ENCODE peak calls at places on chromosomes 2 and 18, in ten cellular contexts. A is KG1; O is sigmoid colon; T is effector memory CD8-positive, alpha-beta T cell; H is activated CD8-positive, alpha-beta memory T cell treated with anti-CD3 and anti-CD28 coated beads for 4 hours; F is activated T-helper 1 cell treated with Interleukin-2 at 50 U/mL for 16 hours; Y is H54; Q is neural progenitor cell; G is EH; C is NCI-H2081 treated with DMSO at 0.1 percent for 48 hours. B is an unnamed sample.

GRCh38 chr18:68426731-68427315 is 288.1 kb downstream of the TMX3 start:
- DNase-seq in F (no peak), G (no peak), T (no peak), H (no peak), O (no peak), Q (no peak), C (no peak), A (no peak), Y (no peak), B (no peak)

GRCh38 chr2:216107760-216108159 is 1.4 kb upstream of the XRCC5 start:
- DNase-seq in Y (no peak), O (no peak), H (no peak), Q (peak), C (no peak), A (no peak), F (no peak), G (no peak), T (no peak), B (no peak)

GRCh38 chr2:216740557-216741222 is 45.3 kb upstream of the IGFBP5 start:
- DNase-seq in C (no peak), A (no peak), G (peak), O (peak), Y (no peak), Q (no peak), T (no peak), F (no peak), H (no peak), B (no peak)

GRCh38 chr18:50306944-50307343 is 19.5 kb upstream of the CXXC1 start:
- DNase-seq in O (no peak), Q (peak), F (no peak), C (no peak), A (no peak), H (no peak), Y (no peak), G (peak), T (no peak), B (no peak)

GRCh38 chr2:239444626-239445625 is 44.1 kb upstream of the HDAC4 start:
- DNase-seq in H (no peak), Q (peak), F (no peak), C (no peak), A (no peak), O (no peak), Y (no peak), G (peak), T (no peak), B (no peak)

GRCh38 chr18:68459968-68460367 is 254.9 kb downstream of the TMX3 start:
- DNase-seq in F (no peak), O (no peak), G (no peak), Q (no peak), H (no peak), Y (no peak), A (no peak), C (no peak), T (no peak), B (no peak)

GRCh38 chr18:28512357-28512756 is 335.4 kb upstream of the CDH2 start:
- DNase-seq in H (no peak), O (no peak), C (no peak), F (no peak), Y (no peak), G (peak), T (no peak), Q (no peak), A (no peak), B (no peak)

GRCh38 chr2:150371066-150371812 is 116.2 kb downstream of the RND3 start:
- DNase-seq in Q (no peak), G (no peak), F (no peak), O (no peak), C (no peak), T (no peak), Y (no peak), A (no peak), H (no peak), B (no peak)

GRCh38 chr2:62362561-62362960 is 143.4 kb downstream of the TMEM17 start:
- DNase-seq in C (no peak), G (no peak), H (no peak), F (no peak), O (no peak), T (no peak), A (no peak), Y (no peak), Q (no peak), B (no peak)

GRCh38 chr2:5482929-5483331 is 209.3 kb upstream of the SOX11 start:
- DNase-seq in F (no peak), H (no peak), Q (peak), C (no peak), O (no peak), T (no peak), Y (no peak), A (no peak), G (no peak), B (no peak)

GRCh38 chr18:29271496-29271895 is 1094.6 kb upstream of the CDH2 start:
- DNase-seq in C (no peak), F (no peak), A (no peak), H (no peak), Q (no peak), G (peak), T (no peak), Y (no peak), O (no peak), B (no peak)

GRCh38 chr2:205769879-205770278 is 87.6 kb downstream of the NRP2 start:
- DNase-seq in T (no peak), Q (no peak), A (no peak), O (no peak), C (peak), G (no peak), H (no peak), F (no peak), Y (no peak), B (no peak)

GRCh38 chr2:60707750-60708371 is 48.2 kb upstream of the PAPOLG start:
- DNase-seq in T (peak), Q (peak), G (peak), F (no peak), A (peak), O (no peak), H (no peak), Y (peak), C (no peak), B (no peak)

GRCh38 chr2:15331787-15332186 is 229.3 kb downstream of the NBAS start:
- DNase-seq in Q (no peak), T (no peak), A (no peak), C (no peak), G (no peak), Y (no peak), H (no peak), F (no peak), O (no peak), B (no peak)

GRCh38 chr2:9764153-9764778 is 79.0 kb upstream of the TAF1B start:
- DNase-seq in O (no peak), Y (no peak), Q (no peak), A (no peak), G (no peak), H (no peak), F (no peak), T (no peak), C (no peak), B (no peak)

GRCh38 chr18:37578886-37579513 is 13.4 kb upstream of the CELF4 start:
- DNase-seq in T (no peak), O (no peak), C (no peak), F (no peak), A (no peak), Y (no peak), H (no peak), Q (peak), G (peak), B (no peak)

GRCh38 chr2:7913956-7914355 is 767.9 kb upstream of the ID2 start:
- DNase-seq in H (no peak), T (no peak), C (no peak), A (no peak), F (no peak), Y (no peak), Q (no peak), O (no peak), G (no peak), B (no peak)

GRCh38 chr2:114316532-114317300 is 125.7 kb upstream of the DPP10 start:
- DNase-seq in H (no peak), F (no peak), C (no peak), Q (no peak), A (no peak), T (no peak), G (no peak), Y (no peak), O (no peak), B (no peak)

B was measured in stimulated activated CD4-positive, alpha-beta T cell treated with anti-CD3 and anti-CD28 coated beads, TNF-alpha, amount 100 ng/mL, for 4 hours.